ENCODE peak calls at places on chromosomes 5 and 9, in six cellular contexts. C is HCT116, U is GM12878, O is SK-N-SH, X is endothelial cell of umbilical vein, B is K562. Z is an unnamed sample.

GRCh38 chr9:129489838-129490582 is 130.9 kb downstream of the C9orf50 start:
- DNase-seq in C (no peak), U (no peak), O (no peak), X (no peak), B (peak; percentile 46), Z (no peak)

GRCh38 chr9:131319486-131319885 is 30.0 kb downstream of the PLPP7 start:
- DNase-seq in C (no peak), U (no peak), O (peak; percentile 55), X (no peak), B (no peak), Z (no peak)

GRCh38 chr5:140259509-140259908 is 43.4 kb downstream of the PFDN1 start:
- DNase-seq in C (peak; percentile 76), U (no peak), O (no peak), X (no peak), B (no peak), Z (peak; percentile 14)

GRCh38 chr9:86185872-86186271 is 73.6 kb downstream of the C9orf153 start:
- DNase-seq in C (no peak), U (no peak), O (no peak), X (no peak), B (no peak), Z (peak; percentile 83)

GRCh38 chr9:73054091-73054490 is 97.6 kb upstream of the ANXA1 start:
- DNase-seq in C (no peak), U (no peak), O (no peak), X (no peak), B (no peak), Z (no peak)

GRCh38 chr5:130529716-130530485 is 625.6 kb downstream of the CHSY3 start:
- DNase-seq in C (no peak), U (no peak), O (no peak), X (no peak), B (no peak), Z (no peak)

GRCh38 chr9:34717996-34718614 is 8.2 kb upstream of the CCL21 start:
- DNase-seq in C (no peak), U (no peak), O (no peak), X (no peak), B (no peak), Z (no peak)

GRCh38 chr9:131702911-131703310 is 37.0 kb downstream of the RAPGEF1 start:
- DNase-seq in C (no peak), U (no peak), O (no peak), X (no peak), B (no peak), Z (no peak)

GRCh38 chr9:76912631-76913275 is 6.8 kb upstream of the PRUNE2 start:
- DNase-seq in C (peak; percentile 7), U (no peak), O (no peak), X (no peak), B (no peak), Z (no peak)

GRCh38 chr5:132751444-132751843 is 4.2 kb downstream of the CCNI2 start:
- DNase-seq in C (no peak), U (peak; percentile 64), O (no peak), X (no peak), B (no peak), Z (no peak)

GRCh38 chr5:167912944-167913343 is 378.5 kb upstream of the WWC1 start:
- DNase-seq in C (no peak), U (no peak), O (no peak), X (no peak), B (no peak), Z (no peak)

GRCh38 chr5:9156282-9156681 is 389.6 kb downstream of the SEMA5A start:
- DNase-seq in C (no peak), U (no peak), O (peak; percentile 50), X (no peak), B (no peak), Z (no peak)

GRCh38 chr5:181036816-181037364 is 3.2 kb upstream of the BTNL9 start:
- DNase-seq in C (no peak), U (no peak), O (no peak), X (no peak), B (no peak), Z (peak; percentile 66)

GRCh38 chr9:123615381-123615780 is 259.4 kb downstream of the CRB2 start:
- DNase-seq in C (no peak), U (no peak), O (no peak), X (no peak), B (no peak), Z (no peak)

GRCh38 chr5:5573798-5574380 is 151.4 kb downstream of the ICE1 start:
- DNase-seq in C (no peak), U (no peak), O (no peak), X (no peak), B (no peak), Z (no peak)

GRCh38 chr5:39476466-39477215 is 51.9 kb upstream of the DAB2 start:
- DNase-seq in C (no peak), U (no peak), O (no peak), X (peak; percentile 81), B (no peak), Z (no peak)

GRCh38 chr9:93236541-93237206 is 52.7 kb downstream of the WNK2 start:
- DNase-seq in C (no peak), U (no peak), O (no peak), X (no peak), B (no peak), Z (no peak)

GRCh38 chr5:145847499-145848497 is 12.7 kb upstream of the PRELID2 start:
- DNase-seq in C (peak; percentile 40), U (no peak), O (no peak), X (no peak), B (peak; percentile 34), Z (no peak)

GRCh38 chr5:138985683-138986082 is 110.5 kb upstream of the LRRTM2 start:
- DNase-seq in C (no peak), U (no peak), O (peak; percentile 33), X (no peak), B (no peak), Z (no peak)

GRCh38 chr9:135906291-135907005 is 898 bp downstream of the CAMSAP1 start:
- DNase-seq in C (no peak), U (no peak), O (peak; percentile 67), X (peak; percentile 65), B (peak; percentile 49), Z (no peak)

GRCh38 chr5:36602711-36603321 is 3.6 kb upstream of the SLC1A3 start:
- DNase-seq in C (peak; percentile 10), U (no peak), O (no peak), X (no peak), B (no peak), Z (no peak)

GRCh38 chr5:37248387-37248969 is 698 bp downstream of the CPLANE1 start:
- DNase-seq in C (no peak), U (peak; percentile 2), O (peak; percentile 29), X (no peak), B (no peak), Z (no peak)

GRCh38 chr9:8751531-8751930 is 952.0 kb upstream of the DMAC1 start:
- DNase-seq in C (no peak), U (no peak), O (no peak), X (no peak), B (no peak), Z (no peak)

GRCh38 chr9:29966247-29966646 is 2393.0 kb upstream of the C9orf72 start:
- DNase-seq in C (no peak), U (no peak), O (no peak), X (no peak), B (no peak), Z (no peak)

GRCh38 chr9:35852267-35852815 is 17.9 kb downstream of the OR13J1 start:
- DNase-seq in C (no peak), U (no peak), O (no peak), X (no peak), B (no peak), Z (no peak)

DNA sequence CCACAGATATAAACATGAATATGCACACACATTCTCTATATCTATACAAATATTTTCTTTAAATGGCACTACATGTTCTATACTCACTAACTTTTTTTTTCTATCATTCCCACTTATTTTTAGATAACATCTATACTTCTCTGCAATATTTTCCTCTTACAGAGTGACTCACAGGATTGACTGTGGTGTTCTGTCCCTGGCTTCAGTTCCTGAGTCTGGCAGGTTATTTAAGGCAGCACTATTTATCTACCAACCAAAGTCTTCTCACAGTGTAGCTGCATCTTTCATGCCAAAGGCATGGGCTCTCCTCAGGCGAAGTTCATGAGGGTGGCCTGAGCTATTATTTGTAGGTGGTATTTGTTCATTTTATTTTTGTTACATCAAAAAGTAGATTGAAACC is 409.0 kb downstream of the PRR16 start:
- DNase-seq in C (no peak), U (no peak), O (no peak), X (peak; percentile 62), B (no peak), Z (no peak)
- TF ChIP-seq POLR2AphosphoS5 in C (no peak), U (no peak), O (no peak), X (no peak), B (no peak), Z (no peak)

GRCh38 chr9:96766199-96766598 is 11.7 kb downstream of the ZNF510 start:
- DNase-seq in C (no peak), U (no peak), O (no peak), X (no peak), B (no peak), Z (no peak)

GRCh38 chr9:96771124-96771523 is 6.8 kb downstream of the ZNF510 start:
- DNase-seq in C (no peak), U (no peak), O (no peak), X (no peak), B (no peak), Z (no peak)

DNA sequence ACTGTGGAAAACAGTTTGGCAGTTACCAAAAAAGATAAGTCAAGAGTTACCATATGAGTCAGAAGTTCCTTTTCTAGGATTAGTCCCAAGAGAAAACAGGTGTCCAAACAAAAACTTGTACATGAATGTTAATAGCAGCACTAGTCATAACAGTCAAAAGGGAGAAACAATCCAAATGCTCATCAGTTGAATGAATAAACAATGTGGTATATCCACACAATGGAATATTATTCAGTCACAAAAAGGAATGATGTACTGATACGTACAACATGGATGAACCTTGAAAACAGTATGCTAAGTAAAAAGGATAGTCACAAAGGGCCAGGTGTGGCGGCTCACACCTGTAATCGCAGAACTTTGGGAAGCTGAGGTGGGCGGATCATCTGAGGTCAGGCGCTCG is 7.9 kb downstream of the ZNF510 start:
- DNase-seq in C (no peak), U (no peak), O (no peak), X (no peak), B (no peak), Z (no peak)
- H3K9me3 ChIP-seq in C (peaks cover 23% of the 10 kb centered on the region), U (peaks cover 32% of the 10 kb centered on the region), O (peaks cover 43% of the 10 kb centered on the region), X (peaks cover 3% of the 10 kb centered on the region), B (peaks cover 27% of the 10 kb centered on the region), Z (peaks cover 32% of the 10 kb centered on the region)

GRCh38 chr9:7479300-7479699 is 320.3 kb downstream of the DMAC1 start:
- DNase-seq in C (no peak), U (no peak), O (no peak), X (no peak), B (no peak), Z (no peak)
- H3K4me1 ChIP-seq in C (no peaks in the 10 kb centered on the region), U (no peaks in the 10 kb centered on the region), O (no peaks in the 10 kb centered on the region), X (no peaks in the 10 kb centered on the region), B (no peaks in the 10 kb centered on the region), Z (no peaks in the 10 kb centered on the region)

DNA sequence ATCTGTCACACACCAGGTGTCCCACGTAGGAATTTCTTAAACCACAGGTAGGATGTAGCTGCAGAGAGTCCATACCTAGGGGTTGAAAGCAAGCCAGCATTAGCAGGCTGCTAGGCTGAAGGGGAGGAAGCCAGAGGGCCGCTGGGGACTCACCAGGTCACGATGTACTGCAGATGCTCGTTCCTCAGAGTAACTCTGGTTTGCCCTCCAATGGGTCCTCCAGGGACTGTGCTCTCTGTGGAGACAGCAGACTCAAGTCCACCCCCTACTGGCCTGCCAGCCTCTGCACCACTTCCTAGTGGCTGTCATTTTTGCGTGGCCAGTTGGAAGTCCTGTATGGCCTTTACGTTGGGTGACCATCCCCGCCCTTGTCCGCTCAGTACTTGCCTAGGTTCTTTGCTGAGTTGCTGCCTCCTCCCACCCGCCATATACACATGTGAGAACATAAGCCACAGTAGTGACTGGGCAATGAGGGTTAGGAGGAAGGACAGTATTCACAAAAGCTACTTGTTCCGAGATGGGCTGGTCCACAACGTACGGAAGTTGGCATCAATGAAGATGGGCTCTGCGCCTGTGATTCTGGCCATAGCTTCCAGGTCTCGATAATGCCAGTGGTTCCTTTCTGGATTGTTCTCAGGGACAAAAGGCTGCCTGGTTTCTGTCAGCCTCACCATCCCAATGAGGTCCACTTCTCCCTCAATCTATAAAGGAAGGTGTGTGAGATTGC is 4.1 kb downstream of the RPL7A start:
- DNase-seq in C (no peak), U (no peak), O (peak; percentile 71), X (peak; percentile 48), B (peak; percentile 38), Z (no peak)
- TF ChIP-seq POLR2AphosphoS5 in C (peak; percentile 63), U (peak; percentile 63), O (peak; percentile 47), X (peak; percentile 38), B (peak; percentile 71), Z (no peak)

Z was measured in esophagus muscularis mucosa.